ENCODE peak calls at places on chromosomes 5 and 9, in eight cellular contexts. L is NCI-H2081; X is SW 1271; U is tibial artery; O is activated T-helper 1 cell treated with anti-CD3 and anti-CD28 coated beads, Interleukin-12 subunit alpha, Interleukin-12 subunit beta, Interleukin-2, Interleukin-4 antibody, amounts not matched to agents 30 ng/mL and 10 ng/mL and 1 ng/mL, durations not matched to agents 14 hours and 24 hours and 36 hours; F is glutamatergic neuron; I is NCI-H526; M is EL. G is an unnamed sample.

GRCh38 chr9:94159069-94159915 is 75.0 kb downstream of the PTPDC1 start:
- DNase-seq in U (no peak), X (no peak), F (no peak), L (no peak), O (no peak), M (no peak), I (no peak), G (no peak)

GRCh38 chr5:36444582-36444999 is 142.9 kb upstream of the RANBP3L start:
- DNase-seq in X (no peak), M (peak; percentile 35), F (no peak), I (no peak), U (peak; percentile 71), L (no peak), O (no peak), G (no peak)

GRCh38 chr9:99051851-99052250 is 53.1 kb upstream of the TGFBR1 start:
- DNase-seq in L (no peak), I (no peak), O (no peak), X (no peak), M (no peak), U (no peak), F (no peak), G (no peak)

GRCh38 chr5:173917788-173918786 is 29.9 kb downstream of the CPEB4 start:
- DNase-seq in M (peak; percentile 82), U (peak; percentile 58), I (peak; percentile 63), L (peak; percentile 88), X (no peak), O (peak; percentile 44), F (no peak), G (peak; percentile 42)

GRCh38 chr5:53642006-53642405 is 81.6 kb downstream of the NDUFS4 start:
- DNase-seq in I (no peak), M (peak; percentile 49), X (no peak), F (no peak), U (no peak), O (no peak), L (no peak), G (peak; percentile 9)

GRCh38 chr9:77926314-77926959 is 105.2 kb downstream of the GNAQ start:
- DNase-seq in I (no peak), U (no peak), M (peak; percentile 86), X (no peak), O (no peak), L (no peak), F (no peak), G (no peak)

GRCh38 chr9:30774326-30774725 is 1610.1 kb upstream of the ACO1 start:
- DNase-seq in M (no peak), O (no peak), F (peak; percentile 43), U (no peak), X (no peak), I (no peak), L (no peak), G (no peak)

GRCh38 chr9:74824654-74825053 is 63.1 kb downstream of the TRPM6 start:
- DNase-seq in U (peak; percentile 38), O (no peak), L (no peak), F (no peak), I (no peak), M (peak; percentile 16), X (no peak), G (no peak)

GRCh38 chr5:143985832-143986485 is 174.0 kb downstream of the HMHB1 start:
- DNase-seq in I (no peak), F (no peak), X (no peak), O (no peak), U (no peak), M (peak; percentile 90), L (no peak), G (peak; percentile 67)

GRCh38 chr9:134570726-134571325 is 70.8 kb upstream of the COL5A1 start:
- DNase-seq in F (no peak), L (no peak), M (no peak), X (no peak), O (no peak), U (no peak), I (no peak), G (no peak)

GRCh38 chr9:121302786-121303185 is 34.8 kb downstream of the GSN start:
- DNase-seq in O (no peak), I (no peak), F (peak; percentile 2), L (no peak), X (no peak), U (no peak), M (no peak), G (no peak)

GRCh38 chr5:6370580-6370979 is 7.8 kb downstream of the MED10 start:
- DNase-seq in M (no peak), F (no peak), L (no peak), X (no peak), U (no peak), I (no peak), O (no peak), G (no peak)

GRCh38 chr5:43891112-43891511 is 288.1 kb downstream of the NNT start:
- DNase-seq in U (no peak), F (no peak), I (no peak), M (no peak), L (no peak), X (no peak), O (no peak), G (no peak)

GRCh38 chr9:101716629-101717028 is 21.8 kb downstream of the GRIN3A start:
- DNase-seq in U (no peak), X (no peak), M (no peak), L (peak; percentile 9), F (peak; percentile 34), O (no peak), I (no peak), G (no peak)

GRCh38 chr5:4737868-4738267 is 402.3 kb upstream of the ADAMTS16 start:
- DNase-seq in F (no peak), L (no peak), O (no peak), M (no peak), X (no peak), U (no peak), I (no peak), G (no peak)

GRCh38 chr9:93676310-93677054 is 100.1 kb downstream of the PHF2 start:
- DNase-seq in X (no peak), L (no peak), I (no peak), O (no peak), F (peak; percentile 6), U (peak; percentile 15), M (no peak), G (no peak)